ENCODE peak calls at places on chromosomes 1 and 21, in five cellular contexts. One of them, this sample, is unnamed.

GRCh38 chr21:45288441-45288841 is 746 bp upstream of the POFUT2 start:
- DNase-seq in tibial nerve: no peak
- DNase-seq in kidney: peak; percentile 82
- DNase-seq in IMR-90: no peak
- DNase-seq in heart left ventricle: no peak
- DNase-seq in this sample: no peak

GRCh38 chr1:59596432-59596831 is 218.3 kb upstream of the HOOK1 start:
- DNase-seq in tibial nerve: no peak
- DNase-seq in kidney: peak; percentile 79
- DNase-seq in IMR-90: peak; percentile 95
- DNase-seq in heart left ventricle: peak; percentile 34
- DNase-seq in this sample: no peak

GRCh38 chr1:170670751-170671628 is 7.1 kb downstream of the PRRX1 start:
- DNase-seq in tibial nerve: no peak
- DNase-seq in kidney: peak; percentile 73
- DNase-seq in IMR-90: peak; percentile 37
- DNase-seq in heart left ventricle: no peak
- DNase-seq in this sample: no peak

GRCh38 chr1:110637475-110637874 is 31.3 kb upstream of the KCNA2 start:
- DNase-seq in tibial nerve: no peak
- DNase-seq in kidney: no peak
- DNase-seq in IMR-90: no peak
- DNase-seq in heart left ventricle: no peak
- DNase-seq in this sample: no peak

GRCh38 chr1:160646711-160647328 is at the start of gene SLAMF1:
- DNase-seq in tibial nerve: no peak
- DNase-seq in kidney: no peak
- DNase-seq in IMR-90: no peak
- DNase-seq in heart left ventricle: no peak
- DNase-seq in this sample: peak; percentile 60

GRCh38 chr1:67831850-67832513 is 1.3 kb downstream of the GNG12 start:
- DNase-seq in tibial nerve: peak; percentile 29
- DNase-seq in kidney: peak; percentile 87
- DNase-seq in IMR-90: peak; percentile 81
- DNase-seq in heart left ventricle: peak; percentile 42
- DNase-seq in this sample: no peak

GRCh38 chr1:87478231-87478630 is 149.6 kb downstream of the LMO4 start:
- DNase-seq in tibial nerve: peak; percentile 40
- DNase-seq in kidney: peak; percentile 47
- DNase-seq in IMR-90: peak; percentile 34
- DNase-seq in heart left ventricle: peak; percentile 19
- DNase-seq in this sample: no peak

GRCh38 chr1:204478166-204478899 is 16.3 kb downstream of the PIK3C2B start:
- DNase-seq in tibial nerve: no peak
- DNase-seq in kidney: no peak
- DNase-seq in IMR-90: no peak
- DNase-seq in heart left ventricle: no peak
- DNase-seq in this sample: no peak

GRCh38 chr1:10020086-10020485 is 12.7 kb upstream of the UBE4B start:
- DNase-seq in tibial nerve: no peak
- DNase-seq in kidney: peak; percentile 29
- DNase-seq in IMR-90: no peak
- DNase-seq in heart left ventricle: no peak
- DNase-seq in this sample: no peak

GRCh38 chr1:212971312-212971711 is 21.0 kb downstream of the VASH2 start:
- DNase-seq in tibial nerve: no peak
- DNase-seq in kidney: no peak
- DNase-seq in IMR-90: no peak
- DNase-seq in heart left ventricle: no peak
- DNase-seq in this sample: no peak

GRCh38 chr1:100506221-100506620 is 31.7 kb upstream of the GPR88 start:
- DNase-seq in tibial nerve: no peak
- DNase-seq in kidney: no peak
- DNase-seq in IMR-90: no peak
- DNase-seq in heart left ventricle: no peak
- DNase-seq in this sample: no peak

GRCh38 chr1:46449223-46450159 is 40.1 kb upstream of the DMBX1 start:
- DNase-seq in tibial nerve: no peak
- DNase-seq in kidney: no peak
- DNase-seq in IMR-90: no peak
- DNase-seq in heart left ventricle: no peak
- DNase-seq in this sample: no peak

GRCh38 chr1:118210723-118211110 is 25.7 kb upstream of the SPAG17 start:
- DNase-seq in tibial nerve: no peak
- DNase-seq in kidney: no peak
- DNase-seq in IMR-90: no peak
- DNase-seq in heart left ventricle: no peak
- DNase-seq in this sample: no peak

GRCh38 chr1:185291647-185292046 is 25.4 kb downstream of the IVNS1ABP start:
- DNase-seq in tibial nerve: no peak
- DNase-seq in kidney: no peak
- DNase-seq in IMR-90: no peak
- DNase-seq in heart left ventricle: no peak
- DNase-seq in this sample: peak; percentile 63

DNA sequence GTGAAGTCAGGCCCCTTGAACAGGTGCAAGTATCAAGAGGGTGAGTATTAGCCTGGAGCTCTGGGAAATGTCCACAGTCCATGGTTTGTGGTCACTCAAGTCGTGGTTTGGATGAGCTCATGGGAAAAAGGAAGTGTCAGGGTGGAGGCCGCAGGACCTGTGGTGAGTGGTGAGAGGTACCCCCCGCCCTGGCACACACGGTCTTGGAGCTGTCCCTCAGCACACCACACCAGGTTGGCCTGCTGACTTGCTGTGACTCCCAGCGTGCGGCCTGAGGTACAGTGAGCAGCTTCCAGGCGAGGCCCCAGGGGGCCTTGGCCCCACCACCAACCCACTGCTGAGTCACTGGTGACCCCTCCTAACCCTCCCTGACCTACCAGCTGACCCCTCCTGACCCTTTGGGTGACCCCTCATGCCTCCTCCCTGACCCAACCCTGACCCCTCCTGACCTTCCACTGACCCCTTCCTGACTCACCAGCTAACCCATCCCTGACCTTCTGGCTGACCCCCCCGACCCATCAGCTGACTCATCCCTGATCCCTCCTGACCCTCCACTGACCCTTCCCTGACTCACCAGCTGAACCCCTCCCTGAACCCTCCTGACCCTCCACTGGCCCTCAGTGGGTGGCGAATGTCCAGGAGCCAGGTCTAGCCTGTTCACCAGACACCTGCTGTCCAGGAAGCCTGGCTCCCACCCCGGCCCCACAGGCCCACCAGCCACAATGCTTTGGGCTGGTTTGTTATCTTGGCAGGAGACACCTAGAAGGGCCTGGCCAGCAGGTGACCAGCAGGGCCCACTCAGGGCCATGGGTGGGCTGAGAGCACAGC is 34.8 kb upstream of the RNF187 start:
- DNase-seq in tibial nerve: no peak
- DNase-seq in kidney: no peak
- DNase-seq in IMR-90: peak; percentile 25
- DNase-seq in heart left ventricle: no peak
- DNase-seq in this sample: peak; percentile 90
- TF ChIP-seq CTCF in tibial nerve: no peak
- TF ChIP-seq CTCF in kidney: no peak
- TF ChIP-seq CTCF in IMR-90: no peak
- TF ChIP-seq CTCF in heart left ventricle: no peak
- TF ChIP-seq CTCF in this sample: no peak

GRCh38 chr21:17925900-17926299 is 106.7 kb upstream of the C21orf91 start:
- DNase-seq in tibial nerve: no peak
- DNase-seq in kidney: no peak
- DNase-seq in IMR-90: peak; percentile 24
- DNase-seq in heart left ventricle: no peak
- DNase-seq in this sample: no peak
- TF ChIP-seq CTCF in tibial nerve: no peak
- TF ChIP-seq CTCF in kidney: peak; percentile 45
- TF ChIP-seq CTCF in IMR-90: peak; percentile 48
- TF ChIP-seq CTCF in heart left ventricle: no peak
- TF ChIP-seq CTCF in this sample: no peak

GRCh38 chr1:8031176-8031785 is 5.2 kb upstream of the ERRFI1 start:
- DNase-seq in tibial nerve: no peak
- DNase-seq in kidney: no peak
- DNase-seq in IMR-90: peak; percentile 73
- DNase-seq in heart left ventricle: no peak
- DNase-seq in this sample: no peak
- TF ChIP-seq CTCF in tibial nerve: peak; percentile 65
- TF ChIP-seq CTCF in kidney: peak; percentile 67
- TF ChIP-seq CTCF in IMR-90: peak; percentile 81
- TF ChIP-seq CTCF in heart left ventricle: peak; percentile 73
- TF ChIP-seq CTCF in this sample: peak; percentile 93

DNA sequence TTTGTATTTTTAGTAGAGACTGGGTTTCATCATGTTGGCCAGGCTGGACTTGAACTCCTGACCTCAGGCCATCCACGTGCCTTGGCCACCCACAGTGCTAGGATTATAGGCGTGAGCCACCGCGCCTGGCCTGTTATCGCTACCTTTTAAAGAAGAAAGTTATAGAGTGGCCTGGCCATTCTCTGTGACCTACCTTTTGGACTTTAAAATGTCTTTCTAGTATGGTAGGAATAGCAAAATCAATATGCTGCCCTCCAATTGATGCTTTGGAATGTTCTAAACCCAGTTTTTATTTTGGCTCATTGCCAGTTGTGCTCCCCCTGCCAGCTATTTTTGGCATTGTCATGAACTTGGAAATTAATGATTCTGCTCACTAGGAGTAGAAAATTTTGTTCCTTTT is 19.9 kb downstream of the HIPK1 start:
- DNase-seq in tibial nerve: no peak
- DNase-seq in kidney: no peak
- DNase-seq in IMR-90: no peak
- DNase-seq in heart left ventricle: no peak
- DNase-seq in this sample: no peak
- TF ChIP-seq CTCF in tibial nerve: peak; percentile 11
- TF ChIP-seq CTCF in kidney: peak; percentile 6
- TF ChIP-seq CTCF in IMR-90: peak; percentile 40
- TF ChIP-seq CTCF in heart left ventricle: no peak
- TF ChIP-seq CTCF in this sample: peak; percentile 46

GRCh38 chr1:200129480-200129879 is 102.0 kb downstream of the NR5A2 start:
- DNase-seq in tibial nerve: no peak
- DNase-seq in kidney: no peak
- DNase-seq in IMR-90: no peak
- DNase-seq in heart left ventricle: no peak
- DNase-seq in this sample: no peak

GRCh38 chr1:200133123-200133522 is 105.6 kb downstream of the NR5A2 start:
- DNase-seq in tibial nerve: no peak
- DNase-seq in kidney: no peak
- DNase-seq in IMR-90: no peak
- DNase-seq in heart left ventricle: no peak
- DNase-seq in this sample: no peak

GRCh38 chr1:200134116-200134515 is 106.6 kb downstream of the NR5A2 start:
- DNase-seq in tibial nerve: no peak
- DNase-seq in kidney: no peak
- DNase-seq in IMR-90: no peak
- DNase-seq in heart left ventricle: no peak
- DNase-seq in this sample: no peak

GRCh38 chr1:200130552-200130951 is 103.0 kb downstream of the NR5A2 start:
- DNase-seq in tibial nerve: no peak
- DNase-seq in kidney: no peak
- DNase-seq in IMR-90: peak; percentile 24
- DNase-seq in heart left ventricle: no peak
- DNase-seq in this sample: no peak

GRCh38 chr1:200131551-200132125 is 104.1 kb downstream of the NR5A2 start:
- DNase-seq in tibial nerve: no peak
- DNase-seq in kidney: no peak
- DNase-seq in IMR-90: peak; percentile 36
- DNase-seq in heart left ventricle: no peak
- DNase-seq in this sample: no peak
- TF ChIP-seq CTCF in tibial nerve: no peak
- TF ChIP-seq CTCF in kidney: no peak
- TF ChIP-seq CTCF in IMR-90: no peak
- TF ChIP-seq CTCF in heart left ventricle: no peak
- TF ChIP-seq CTCF in this sample: no peak

This sample was measured in CD14-positive monocyte.